ENCODE peak calls at places on chromosome 14, in five cellular contexts. U is adrenal gland, P is suprapubic skin, M is AG04450, N is mesenchymal stem cell. Y is an unnamed sample.

GRCh38 chr14:60652674-60653387 is 3.6 kb upstream of the SIX1 start:
- DNase-seq in N (no peak), P (no peak), M (no peak), U (no peak), Y (no peak)

GRCh38 chr14:104334812-104335161 is 196.4 kb downstream of the KIF26A start:
- DNase-seq in U (no peak), P (peak; percentile 74), N (no peak), M (no peak), Y (no peak)

GRCh38 chr14:22375321-22375930 is 213.6 kb downstream of the DAD1 start:
- DNase-seq in M (peak; percentile 39), P (no peak), U (peak; percentile 44), N (peak; percentile 65), Y (no peak)

GRCh38 chr14:71166434-71166833 is 259.2 kb downstream of the PCNX1 start:
- DNase-seq in U (peak; percentile 71), N (no peak), P (peak; percentile 0), M (peak; percentile 21), Y (peak; percentile 15)

GRCh38 chr14:23186913-23187654 is 3.6 kb upstream of the SLC7A8 start:
- DNase-seq in P (no peak), N (peak; percentile 71), U (peak; percentile 74), M (peak; percentile 47), Y (no peak)

GRCh38 chr14:74488788-74489397 is 4.2 kb downstream of the NPC2 start:
- DNase-seq in N (peak; percentile 31), P (no peak), M (no peak), U (no peak), Y (no peak)

GRCh38 chr14:24143511-24143910 is 2.1 kb upstream of the EMC9 start:
- DNase-seq in N (peak; percentile 38), M (no peak), U (no peak), P (no peak), Y (no peak)

GRCh38 chr14:21894003-21894897 is 220.6 kb upstream of the OR4E1 start:
- DNase-seq in N (no peak), U (no peak), M (no peak), P (no peak), Y (no peak)

GRCh38 chr14:59511916-59512530 is 27.7 kb downstream of the JKAMP start:
- DNase-seq in U (no peak), P (no peak), M (no peak), N (no peak), Y (no peak)

GRCh38 chr14:68527329-68527851 is 265.5 kb downstream of the ZFP36L1 start:
- DNase-seq in M (no peak), U (no peak), N (peak; percentile 68), P (peak; percentile 76), Y (no peak)
- H3K9me3 ChIP-seq in M (peaks cover 13% of the 10 kb centered on the region), U (no peaks in the 10 kb centered on the region), N (peaks cover 42% of the 10 kb centered on the region), P (no peaks in the 10 kb centered on the region), Y (peaks cover 9% of the 10 kb centered on the region)

GRCh38 chr14:101179691-101180211 is 276.2 kb upstream of the RTL1 start:
- DNase-seq in P (peak; percentile 72), N (no peak), M (no peak), U (no peak), Y (no peak)

GRCh38 chr14:101177301-101178055 is 274.0 kb upstream of the RTL1 start:
- DNase-seq in U (no peak), M (no peak), P (no peak), N (no peak), Y (no peak)

GRCh38 chr14:101176535-101177205 is 273.1 kb upstream of the RTL1 start:
- DNase-seq in P (peak; percentile 62), M (no peak), U (no peak), N (no peak), Y (no peak)

GRCh38 chr14:101175731-101176534 is 272.4 kb upstream of the RTL1 start:
- DNase-seq in U (no peak), N (no peak), P (peak; percentile 57), M (no peak), Y (no peak)

GRCh38 chr14:101178184-101179072 is 274.9 kb upstream of the RTL1 start:
- DNase-seq in P (peak; percentile 68), M (no peak), N (no peak), U (no peak), Y (no peak)
- H3K27me3 ChIP-seq in P (peaks cover 11% of the 10 kb centered on the region), M (peaks cover 7% of the 10 kb centered on the region), N (peaks cover 19% of the 10 kb centered on the region), U (no peaks in the 10 kb centered on the region), Y (no peaks in the 10 kb centered on the region)

DNA sequence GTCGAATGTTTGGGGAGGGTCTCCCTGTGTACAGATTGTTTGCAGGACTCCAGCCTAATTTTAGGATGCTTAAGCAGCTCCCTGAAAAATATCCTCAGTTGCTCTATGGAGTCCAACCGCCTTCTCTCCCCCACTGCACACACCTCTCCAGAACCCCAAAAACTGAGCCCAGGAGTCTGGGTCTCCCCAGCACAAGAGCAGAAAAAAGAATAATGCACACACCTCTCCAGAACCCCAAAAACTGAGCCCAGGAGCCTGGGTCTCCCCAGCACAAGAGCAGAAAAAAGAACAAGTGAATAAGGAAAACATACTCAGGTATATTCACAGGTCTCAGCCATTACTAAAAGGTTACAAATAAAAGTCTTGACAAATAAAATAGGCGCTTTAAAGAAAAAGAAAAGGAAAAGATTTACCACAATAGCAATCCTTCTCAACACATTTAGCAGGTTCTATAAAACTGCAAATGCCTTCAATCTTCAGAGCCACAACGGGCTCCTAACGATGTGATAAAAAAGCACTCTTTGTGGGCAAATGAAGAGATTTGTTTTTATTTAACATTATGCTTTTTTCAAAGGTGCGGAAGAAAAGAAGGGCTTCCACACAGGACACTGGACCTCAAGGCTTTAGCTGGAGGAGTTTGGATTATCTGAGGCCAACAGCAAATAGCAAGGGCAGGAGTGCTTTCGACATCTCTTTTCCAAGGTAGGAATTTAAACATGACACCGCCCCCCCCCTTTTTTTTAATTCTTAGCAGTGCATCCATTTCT is 8.2 kb downstream of the BCL11B start:
- DNase-seq in N (no peak), M (no peak), U (no peak), P (no peak), Y (no peak)
- H3K4me3 ChIP-seq in N (no peak overlapping the region), M (no peak overlapping the region), U (no peak overlapping the region), P (peak overlapping the region; percentile 33), Y (no peak overlapping the region)

GRCh38 chr14:29150659-29151058 is 384.1 kb downstream of the FOXG1 start:
- DNase-seq in U (no peak), M (no peak), P (no peak), N (no peak), Y (no peak)
- H3K9me3 ChIP-seq in U (no peaks in the 10 kb centered on the region), M (peaks cover 2% of the 10 kb centered on the region), P (no peaks in the 10 kb centered on the region), N (no peaks in the 10 kb centered on the region), Y (no peaks in the 10 kb centered on the region)

DNA sequence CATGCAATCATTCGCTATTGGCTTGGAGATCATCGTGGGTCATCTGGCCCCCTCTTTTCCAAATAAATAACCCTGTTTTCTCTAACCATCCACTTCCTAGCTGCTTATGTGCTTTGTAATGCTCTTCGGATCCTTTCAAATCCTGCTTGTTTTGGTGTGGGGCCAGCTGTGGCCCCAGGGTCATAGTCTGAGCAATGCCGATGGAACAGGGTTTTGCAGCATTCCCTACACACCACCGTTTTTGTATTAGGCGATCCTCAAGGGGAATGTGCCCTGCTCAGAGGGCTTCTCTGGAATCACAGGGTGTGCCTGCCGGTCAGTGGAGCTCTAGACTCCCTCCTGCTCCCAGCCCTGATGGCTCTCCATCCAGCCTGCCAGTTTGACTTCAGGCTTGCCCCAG is 78.1 kb upstream of the NRXN3 start:
- DNase-seq in U (no peak), M (no peak), N (no peak), P (peak; percentile 34), Y (peak; percentile 8)
- H3K27me3 ChIP-seq in U (no peaks in the 10 kb centered on the region), M (no peaks in the 10 kb centered on the region), N (peaks cover 9% of the 10 kb centered on the region), P (no peaks in the 10 kb centered on the region), Y (no peaks in the 10 kb centered on the region)

GRCh38 chr14:56324831-56325230 is 206.6 kb downstream of the PELI2 start:
- DNase-seq in N (no peak), U (no peak), P (no peak), M (no peak), Y (no peak)

GRCh38 chr14:56322531-56322930 is 204.3 kb downstream of the PELI2 start:
- DNase-seq in M (no peak), P (no peak), U (no peak), N (peak; percentile 61), Y (no peak)

GRCh38 chr14:56328021-56328420 is 209.8 kb downstream of the PELI2 start:
- DNase-seq in M (no peak), P (no peak), N (no peak), U (no peak), Y (no peak)

GRCh38 chr14:56325251-56325839 is 207.1 kb downstream of the PELI2 start:
- DNase-seq in M (no peak), N (no peak), P (no peak), U (no peak), Y (no peak)
- H3K4me3 ChIP-seq in M (no peak overlapping the region), N (no peak overlapping the region), P (no peak overlapping the region), U (no peak overlapping the region), Y (no peak overlapping the region)

Y was measured in MG63.